ENCODE peak calls at places on chromosomes 4 and X, in ten cellular contexts. Q is AG09319; E is aorta; I is fibroblast of lung; Y is stimulated activated CD8-positive, alpha-beta memory T cell treated with anti-CD3 and anti-CD28 coated beads, Interleukin-15, amount 100 ng/mL, for 1 hour; Z is H9; W is neural crest cell; R is AG08396; V is HCEC 1CT; M is right cardiac atrium. T is an unnamed sample.

GRCh38 chr4:101103381-101104142 is 243.8 kb downstream of the PPP3CA start:
- DNase-seq in Y (no peak), R (no peak), E (no peak), Q (no peak), M (no peak), I (no peak), Z (no peak), W (no peak), V (no peak), T (no peak)

GRCh38 chr4:15778742-15779231 is 659 bp downstream of the CD38 start:
- DNase-seq in R (peak), M (peak), V (no peak), W (no peak), Y (no peak), E (peak), I (peak), Q (no peak), Z (peak), T (no peak)

GRCh38 chr4:21470531-21470930 is 478.0 kb downstream of the KCNIP4 start:
- DNase-seq in Z (no peak), I (peak), E (no peak), R (no peak), Y (no peak), M (no peak), V (no peak), Q (peak), W (no peak), T (no peak)

GRCh38 chrX:63747331-63747730 is 37.7 kb downstream of the ARHGEF9 start:
- DNase-seq in Y (no peak), R (peak), Z (no peak), Q (no peak), V (peak), E (no peak), W (no peak), M (no peak), I (peak), T (peak)

GRCh38 chr4:189131131-189131530 is 809.5 kb upstream of the FRG1 start:
- DNase-seq in Z (no peak), I (no peak), Q (no peak), V (no peak), R (no peak), W (no peak), E (no peak), Y (no peak), M (no peak), T (no peak)

GRCh38 chr4:38160487-38161207 is 200.4 kb downstream of the PTTG2 start:
- DNase-seq in E (no peak), Z (no peak), Q (peak), R (peak), I (peak), Y (no peak), M (no peak), W (no peak), V (peak), T (peak)

GRCh38 chr4:113646456-113646809 is 115.1 kb downstream of the CAMK2D start:
- DNase-seq in Y (no peak), V (peak), M (no peak), R (no peak), Q (no peak), I (peak), Z (peak), W (no peak), E (no peak), T (no peak)

GRCh38 chr4:1898007-1898406 is 26.8 kb downstream of the NSD2 start:
- DNase-seq in Z (no peak), I (no peak), M (no peak), Y (no peak), Q (no peak), V (no peak), E (no peak), R (no peak), W (no peak), T (no peak)

GRCh38 chr4:141058739-141059507 is 74.3 kb downstream of the RNF150 start:
- DNase-seq in Z (no peak), M (no peak), I (peak), W (no peak), R (peak), V (peak), Q (peak), E (no peak), Y (no peak), T (peak)

GRCh38 chr4:108203377-108203776 is 34.6 kb upstream of the LEF1 start:
- DNase-seq in W (no peak), Q (no peak), I (no peak), E (no peak), Y (no peak), M (no peak), V (no peak), R (no peak), Z (no peak), T (no peak)

GRCh38 chr4:8821151-8821950 is 50.3 kb downstream of the HMX1 start:
- DNase-seq in I (no peak), E (no peak), W (no peak), R (no peak), Q (no peak), Y (no peak), Z (no peak), M (no peak), V (no peak), T (no peak)

GRCh38 chr4:6509587-6509986 is 37.2 kb upstream of the PPP2R2C start:
- DNase-seq in Q (no peak), R (peak), Z (peak), M (no peak), E (no peak), V (peak), I (peak), W (no peak), Y (no peak), T (no peak)

GRCh38 chr4:28759064-28759463 is 1898.4 kb downstream of the STIM2 start:
- DNase-seq in V (no peak), E (no peak), W (no peak), Q (no peak), I (peak), R (no peak), M (no peak), Y (no peak), Z (no peak), T (no peak)

GRCh38 chr4:17385403-17385802 is 126.5 kb downstream of the QDPR start:
- DNase-seq in E (no peak), V (peak), Y (no peak), Z (no peak), W (no peak), Q (peak), R (peak), I (peak), M (no peak), T (no peak)

GRCh38 chr4:94334962-94335361 is 7.7 kb downstream of the HPGDS start:
- DNase-seq in Z (no peak), V (no peak), M (no peak), E (no peak), R (no peak), W (no peak), Q (no peak), I (no peak), Y (no peak), T (no peak)

GRCh38 chr4:11427201-11427996 is 1.3 kb downstream of the HS3ST1 start:
- DNase-seq in E (peak), M (peak), I (peak), W (no peak), Y (no peak), V (no peak), R (no peak), Z (peak), Q (no peak), T (no peak)

GRCh38 chr4:164926301-164926700 is 49.3 kb downstream of the APELA start:
- DNase-seq in M (no peak), Z (no peak), I (no peak), R (no peak), E (no peak), Y (no peak), W (no peak), Q (no peak), V (peak), T (no peak)

GRCh38 chrX:13581554-13581953 is 12.2 kb downstream of the EGFL6 start:
- DNase-seq in E (no peak), Y (no peak), M (no peak), Q (peak), W (no peak), I (no peak), V (no peak), R (no peak), Z (no peak), T (no peak)